ENCODE peak calls at places on chromosomes 12 and 14, in eight cellular contexts. One of them, this sample, is unnamed.

GRCh38 chr12:52370906-52371608 is 3.8 kb upstream of the KRT85 start:
- DNase-seq in foreskin fibroblast: peak; percentile 70
- DNase-seq in HTR-8/SVneo: no peak
- DNase-seq in activated CD8-positive, alpha-beta memory T cell treated with anti-CD3 and anti-CD28 coated beads, Interleukin-2, amount 50 U/mL, for 48 hours: no peak
- DNase-seq in NCI-H2029: no peak
- DNase-seq in WTC11: no peak
- DNase-seq in fibroblast of lung: peak; percentile 78
- DNase-seq in small intestine: no peak
- DNase-seq in this sample: no peak

GRCh38 chr12:12788675-12789368 is 3.4 kb downstream of the APOLD1 start:
- DNase-seq in small intestine: peak; percentile 92
- DNase-seq in HTR-8/SVneo: no peak
- DNase-seq in WTC11: peak; percentile 54
- DNase-seq in activated CD8-positive, alpha-beta memory T cell treated with anti-CD3 and anti-CD28 coated beads, Interleukin-2, amount 50 U/mL, for 48 hours: peak; percentile 70
- DNase-seq in foreskin fibroblast: peak; percentile 90
- DNase-seq in NCI-H2029: peak; percentile 71
- DNase-seq in fibroblast of lung: peak; percentile 65
- DNase-seq in this sample: peak; percentile 24

GRCh38 chr14:69712637-69713088 is 54.3 kb upstream of the SRSF5 start:
- DNase-seq in NCI-H2029: peak; percentile 46
- DNase-seq in WTC11: peak; percentile 45
- DNase-seq in activated CD8-positive, alpha-beta memory T cell treated with anti-CD3 and anti-CD28 coated beads, Interleukin-2, amount 50 U/mL, for 48 hours: no peak
- DNase-seq in fibroblast of lung: no peak
- DNase-seq in small intestine: peak; percentile 75
- DNase-seq in HTR-8/SVneo: no peak
- DNase-seq in foreskin fibroblast: no peak
- DNase-seq in this sample: peak; percentile 77

GRCh38 chr14:104749111-104749649 is 3.8 kb upstream of the SIVA1 start:
- DNase-seq in fibroblast of lung: peak; percentile 25
- DNase-seq in small intestine: peak; percentile 97
- DNase-seq in WTC11: no peak
- DNase-seq in HTR-8/SVneo: no peak
- DNase-seq in foreskin fibroblast: peak; percentile 87
- DNase-seq in NCI-H2029: no peak
- DNase-seq in activated CD8-positive, alpha-beta memory T cell treated with anti-CD3 and anti-CD28 coated beads, Interleukin-2, amount 50 U/mL, for 48 hours: no peak
- DNase-seq in this sample: no peak

GRCh38 chr14:64706119-64706465 is 1.9 kb downstream of the PLEKHG3 start:
- DNase-seq in WTC11: no peak
- DNase-seq in small intestine: no peak
- DNase-seq in fibroblast of lung: no peak
- DNase-seq in foreskin fibroblast: no peak
- DNase-seq in HTR-8/SVneo: no peak
- DNase-seq in activated CD8-positive, alpha-beta memory T cell treated with anti-CD3 and anti-CD28 coated beads, Interleukin-2, amount 50 U/mL, for 48 hours: no peak
- DNase-seq in NCI-H2029: no peak
- DNase-seq in this sample: no peak

GRCh38 chr14:68349900-68350323 is 443.0 kb downstream of the ZFP36L1 start:
- DNase-seq in foreskin fibroblast: peak; percentile 59
- DNase-seq in small intestine: no peak
- DNase-seq in NCI-H2029: no peak
- DNase-seq in HTR-8/SVneo: no peak
- DNase-seq in fibroblast of lung: no peak
- DNase-seq in WTC11: no peak
- DNase-seq in activated CD8-positive, alpha-beta memory T cell treated with anti-CD3 and anti-CD28 coated beads, Interleukin-2, amount 50 U/mL, for 48 hours: no peak
- DNase-seq in this sample: no peak

GRCh38 chr14:104676694-104677505 is 12.5 kb upstream of the INF2 start:
- DNase-seq in fibroblast of lung: no peak
- DNase-seq in HTR-8/SVneo: no peak
- DNase-seq in activated CD8-positive, alpha-beta memory T cell treated with anti-CD3 and anti-CD28 coated beads, Interleukin-2, amount 50 U/mL, for 48 hours: peak; percentile 75
- DNase-seq in NCI-H2029: no peak
- DNase-seq in small intestine: no peak
- DNase-seq in WTC11: peak; percentile 49
- DNase-seq in foreskin fibroblast: peak; percentile 22
- DNase-seq in this sample: no peak

GRCh38 chr12:21257172-21257571 is 77.5 kb downstream of the SLCO1A2 start:
- DNase-seq in HTR-8/SVneo: no peak
- DNase-seq in NCI-H2029: no peak
- DNase-seq in small intestine: no peak
- DNase-seq in fibroblast of lung: no peak
- DNase-seq in foreskin fibroblast: no peak
- DNase-seq in activated CD8-positive, alpha-beta memory T cell treated with anti-CD3 and anti-CD28 coated beads, Interleukin-2, amount 50 U/mL, for 48 hours: no peak
- DNase-seq in WTC11: no peak
- DNase-seq in this sample: no peak

GRCh38 chr12:6780573-6780972 is 8.3 kb downstream of the LAG3 start:
- DNase-seq in foreskin fibroblast: no peak
- DNase-seq in HTR-8/SVneo: no peak
- DNase-seq in activated CD8-positive, alpha-beta memory T cell treated with anti-CD3 and anti-CD28 coated beads, Interleukin-2, amount 50 U/mL, for 48 hours: no peak
- DNase-seq in WTC11: no peak
- DNase-seq in NCI-H2029: no peak
- DNase-seq in small intestine: no peak
- DNase-seq in fibroblast of lung: no peak
- DNase-seq in this sample: no peak

GRCh38 chr14:91924871-91925726 is 22.4 kb downstream of the FBLN5 start:
- DNase-seq in WTC11: peak; percentile 15
- DNase-seq in NCI-H2029: no peak
- DNase-seq in activated CD8-positive, alpha-beta memory T cell treated with anti-CD3 and anti-CD28 coated beads, Interleukin-2, amount 50 U/mL, for 48 hours: no peak
- DNase-seq in small intestine: no peak
- DNase-seq in HTR-8/SVneo: no peak
- DNase-seq in foreskin fibroblast: peak; percentile 41
- DNase-seq in fibroblast of lung: peak; percentile 52
- DNase-seq in this sample: no peak

This sample was measured in COR-L47.